ENCODE peak calls at places on chromosomes 16 and 17, in nine cellular contexts. X is non-pigmented ciliary epithelial cell; B is substantia nigra; H is T1000; Q is T-helper 22 cell; M is NAMALWA; E is left cardiac atrium; D is amygdala; S is activated T-cell treated with anti-CD3 and anti-CD28 coated beads, Interleukin-2, amount 50 U/mL, for 72 hours. K is an unnamed sample.

GRCh38 chr17:15915996-15916395 is 28.9 kb upstream of the ADORA2B start:
- DNase-seq in Q (no peak), B (no peak), H (no peak), S (no peak), M (no peak), E (no peak), D (no peak), X (no peak), K (no peak)

GRCh38 chr16:66516172-66516807 is 33.6 kb downstream of the TK2 start:
- DNase-seq in X (no peak), B (no peak), D (no peak), H (no peak), Q (no peak), E (no peak), M (no peak), S (no peak), K (no peak)

GRCh38 chr17:19398301-19399181 is 11.6 kb upstream of the MFAP4 start:
- DNase-seq in S (no peak), M (no peak), X (no peak), B (no peak), D (no peak), Q (no peak), E (peak), H (no peak), K (no peak)

GRCh38 chr16:3101841-3102470 is 2.9 kb upstream of the ZSCAN10 start:
- DNase-seq in S (no peak), X (no peak), D (no peak), Q (no peak), H (no peak), M (no peak), B (no peak), E (peak), K (no peak)

GRCh38 chr16:78528265-78528664 is 428.8 kb downstream of the WWOX start:
- DNase-seq in H (no peak), B (no peak), D (no peak), X (no peak), M (no peak), E (no peak), S (no peak), Q (no peak), K (no peak)

GRCh38 chr17:1384881-1385280 is 15.1 kb downstream of the YWHAE start:
- DNase-seq in Q (no peak), X (no peak), S (no peak), B (no peak), M (no peak), H (no peak), E (no peak), D (no peak), K (no peak)

GRCh38 chr17:40953876-40954275 is 12.9 kb downstream of the KRT39 start:
- DNase-seq in E (no peak), D (no peak), S (peak), M (no peak), Q (no peak), X (peak), B (no peak), H (peak), K (no peak)

GRCh38 chr17:76707985-76708807 is 2.6 kb downstream of the MXRA7 start:
- DNase-seq in E (peak), X (no peak), D (peak), B (no peak), M (peak), S (no peak), Q (no peak), H (no peak), K (peak)